ENCODE peak calls at places on chromosome 13, in seven cellular contexts. One of them, this sample, is unnamed.

GRCh38 chr13:104750377-104750776 is 1684.2 kb upstream of the SLC10A2 start:
- DNase-seq in tibial nerve: no peak
- DNase-seq in heart right ventricle: no peak
- DNase-seq in uterus: no peak
- DNase-seq in PC-9: no peak
- DNase-seq in upper lobe of right lung: no peak
- DNase-seq in testis: no peak
- DNase-seq in this sample: no peak

GRCh38 chr13:73167046-73167820 is 108.4 kb downstream of the KLF5 start:
- DNase-seq in tibial nerve: no peak
- DNase-seq in uterus: no peak
- DNase-seq in testis: no peak
- DNase-seq in upper lobe of right lung: no peak
- DNase-seq in heart right ventricle: no peak
- DNase-seq in PC-9: no peak
- DNase-seq in this sample: no peak

GRCh38 chr13:41917641-41918040 is 43.3 kb downstream of the VWA8 start:
- DNase-seq in uterus: no peak
- DNase-seq in PC-9: no peak
- DNase-seq in tibial nerve: no peak
- DNase-seq in testis: no peak
- DNase-seq in upper lobe of right lung: no peak
- DNase-seq in heart right ventricle: no peak
- DNase-seq in this sample: no peak

GRCh38 chr13:35378939-35379338 is 97.5 kb downstream of the MAB21L1 start:
- DNase-seq in PC-9: no peak
- DNase-seq in testis: no peak
- DNase-seq in tibial nerve: no peak
- DNase-seq in uterus: no peak
- DNase-seq in heart right ventricle: no peak
- DNase-seq in upper lobe of right lung: no peak
- DNase-seq in this sample: no peak

GRCh38 chr13:65936249-65936648 is 1293.9 kb downstream of the PCDH9 start:
- DNase-seq in uterus: no peak
- DNase-seq in tibial nerve: no peak
- DNase-seq in heart right ventricle: no peak
- DNase-seq in testis: no peak
- DNase-seq in PC-9: no peak
- DNase-seq in upper lobe of right lung: no peak
- DNase-seq in this sample: no peak

GRCh38 chr13:109243311-109243951 is 543.0 kb downstream of the IRS2 start:
- DNase-seq in testis: no peak
- DNase-seq in uterus: no peak
- DNase-seq in tibial nerve: no peak
- DNase-seq in PC-9: peak; percentile 75
- DNase-seq in upper lobe of right lung: no peak
- DNase-seq in heart right ventricle: no peak
- DNase-seq in this sample: no peak

GRCh38 chr13:90105276-90105675 is 1242.2 kb upstream of the MIR17HG start:
- DNase-seq in upper lobe of right lung: no peak
- DNase-seq in testis: no peak
- DNase-seq in PC-9: peak; percentile 64
- DNase-seq in heart right ventricle: no peak
- DNase-seq in tibial nerve: no peak
- DNase-seq in uterus: no peak
- DNase-seq in this sample: no peak

GRCh38 chr13:51797664-51798488 is 6.1 kb downstream of the DHRS12 start:
- DNase-seq in tibial nerve: no peak
- DNase-seq in uterus: peak; percentile 65
- DNase-seq in PC-9: peak; percentile 66
- DNase-seq in upper lobe of right lung: no peak
- DNase-seq in testis: peak; percentile 69
- DNase-seq in heart right ventricle: no peak
- DNase-seq in this sample: no peak

GRCh38 chr13:30743319-30744055 is 8.1 kb downstream of the ALOX5AP start:
- DNase-seq in PC-9: peak; percentile 59
- DNase-seq in testis: peak; percentile 71
- DNase-seq in uterus: peak; percentile 81
- DNase-seq in heart right ventricle: no peak
- DNase-seq in tibial nerve: no peak
- DNase-seq in upper lobe of right lung: no peak
- DNase-seq in this sample: peak; percentile 89

GRCh38 chr13:94073006-94073744 is 406.3 kb downstream of the DCT start:
- DNase-seq in upper lobe of right lung: no peak
- DNase-seq in tibial nerve: no peak
- DNase-seq in heart right ventricle: no peak
- DNase-seq in PC-9: no peak
- DNase-seq in testis: no peak
- DNase-seq in uterus: no peak
- DNase-seq in this sample: no peak

GRCh38 chr13:23969672-23970071 is 72.4 kb upstream of the C1QTNF9B start:
- DNase-seq in heart right ventricle: no peak
- DNase-seq in PC-9: no peak
- DNase-seq in upper lobe of right lung: no peak
- DNase-seq in tibial nerve: no peak
- DNase-seq in uterus: no peak
- DNase-seq in testis: no peak
- DNase-seq in this sample: peak; percentile 34

GRCh38 chr13:24727731-24728601 is 36.0 kb upstream of the RNF17 start:
- DNase-seq in upper lobe of right lung: no peak
- DNase-seq in heart right ventricle: no peak
- DNase-seq in uterus: no peak
- DNase-seq in PC-9: peak; percentile 51
- DNase-seq in tibial nerve: no peak
- DNase-seq in testis: peak; percentile 81
- DNase-seq in this sample: peak; percentile 62

GRCh38 chr13:33125821-33126570 is 109.8 kb downstream of the KL start:
- DNase-seq in uterus: peak; percentile 86
- DNase-seq in testis: peak; percentile 82
- DNase-seq in tibial nerve: peak; percentile 53
- DNase-seq in PC-9: peak; percentile 73
- DNase-seq in upper lobe of right lung: no peak
- DNase-seq in heart right ventricle: peak; percentile 41
- DNase-seq in this sample: peak; percentile 90

GRCh38 chr13:25771208-25771607 is 280.6 kb downstream of the SHISA2 start:
- DNase-seq in tibial nerve: no peak
- DNase-seq in uterus: no peak
- DNase-seq in heart right ventricle: no peak
- DNase-seq in PC-9: no peak
- DNase-seq in upper lobe of right lung: no peak
- DNase-seq in testis: no peak
- DNase-seq in this sample: no peak

GRCh38 chr13:79295906-79296564 is 110.0 kb downstream of the RBM26 start:
- DNase-seq in heart right ventricle: no peak
- DNase-seq in uterus: no peak
- DNase-seq in upper lobe of right lung: no peak
- DNase-seq in PC-9: no peak
- DNase-seq in tibial nerve: no peak
- DNase-seq in testis: no peak
- DNase-seq in this sample: no peak

DNA sequence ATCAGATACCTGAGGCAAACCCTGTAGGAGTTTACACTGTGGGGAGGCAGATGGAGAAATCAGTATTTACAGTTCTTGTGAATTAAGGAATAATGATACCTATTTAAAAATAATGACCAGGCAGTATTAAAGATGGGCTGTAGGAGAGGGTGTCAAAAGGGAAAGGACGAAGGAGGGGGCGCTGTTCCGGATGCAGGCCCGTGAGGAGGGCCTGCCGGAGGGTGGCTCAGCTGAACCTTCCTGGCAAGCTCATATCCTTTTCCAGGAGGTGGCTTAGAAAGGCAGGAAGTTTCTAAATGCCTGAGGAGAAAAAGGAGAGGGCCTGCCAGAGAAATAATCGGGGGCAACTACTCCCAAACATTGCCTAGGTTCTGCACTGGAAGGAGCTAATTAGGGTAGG is 46.6 kb downstream of the MBNL2 start:
- DNase-seq in testis: no peak
- DNase-seq in heart right ventricle: no peak
- DNase-seq in tibial nerve: no peak
- DNase-seq in uterus: no peak
- DNase-seq in PC-9: no peak
- DNase-seq in upper lobe of right lung: no peak
- DNase-seq in this sample: peak; percentile 56
- TF ChIP-seq CTCF in testis: no peak
- TF ChIP-seq CTCF in heart right ventricle: no peak
- TF ChIP-seq CTCF in tibial nerve: no peak
- TF ChIP-seq CTCF in uterus: no peak
- TF ChIP-seq CTCF in PC-9: no peak
- TF ChIP-seq CTCF in upper lobe of right lung: no peak
- TF ChIP-seq CTCF in this sample: peak; percentile 22

DNA sequence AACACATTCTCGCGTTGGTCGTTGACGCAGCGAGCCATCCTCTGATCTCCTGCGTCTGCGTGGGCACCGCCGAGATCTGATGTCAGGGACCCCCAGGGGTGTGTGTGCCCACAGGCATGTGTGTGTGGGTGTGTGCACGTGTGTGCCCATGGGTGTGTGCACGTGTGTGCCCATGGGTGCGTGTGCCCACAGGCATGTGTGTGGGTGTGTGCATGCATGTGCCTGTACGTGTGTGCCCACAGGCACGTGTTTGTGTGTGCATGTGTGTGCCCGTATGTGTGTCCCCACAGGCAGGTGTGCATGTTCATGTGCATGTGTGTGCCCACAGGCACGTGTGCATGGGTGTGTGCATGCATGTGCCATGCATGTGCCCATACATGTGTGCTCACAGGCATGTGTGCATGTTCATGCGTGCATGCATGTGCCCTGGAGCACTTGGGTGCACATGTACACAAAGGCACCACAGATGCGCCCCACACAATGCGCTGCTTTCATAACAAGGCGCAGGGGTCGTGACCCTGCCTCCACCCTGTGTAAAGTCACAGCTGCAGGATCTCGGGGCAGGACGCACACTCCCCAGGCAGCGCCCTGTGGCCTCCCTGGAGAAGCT is 77.5 kb downstream of the RASA3 start:
- DNase-seq in PC-9: no peak
- DNase-seq in uterus: no peak
- DNase-seq in tibial nerve: no peak
- DNase-seq in upper lobe of right lung: no peak
- DNase-seq in testis: no peak
- DNase-seq in heart right ventricle: no peak
- DNase-seq in this sample: no peak
- H3K27ac ChIP-seq in PC-9: no peak overlapping the region
- H3K27ac ChIP-seq in uterus: no peak overlapping the region
- H3K27ac ChIP-seq in tibial nerve: no peak overlapping the region
- H3K27ac ChIP-seq in upper lobe of right lung: no peak overlapping the region
- H3K27ac ChIP-seq in testis: no peak overlapping the region
- H3K27ac ChIP-seq in heart right ventricle: no peak overlapping the region
- H3K27ac ChIP-seq in this sample: no peak overlapping the region

GRCh38 chr13:98632971-98633370 is 56.1 kb upstream of the STK24 start:
- DNase-seq in uterus: no peak
- DNase-seq in upper lobe of right lung: no peak
- DNase-seq in heart right ventricle: no peak
- DNase-seq in PC-9: no peak
- DNase-seq in testis: no peak
- DNase-seq in tibial nerve: no peak
- DNase-seq in this sample: no peak
- H3K4me3 ChIP-seq in uterus: no peak overlapping the region
- H3K4me3 ChIP-seq in upper lobe of right lung: no peak overlapping the region
- H3K4me3 ChIP-seq in heart right ventricle: no peak overlapping the region
- H3K4me3 ChIP-seq in PC-9: no peak overlapping the region
- H3K4me3 ChIP-seq in testis: no peak overlapping the region
- H3K4me3 ChIP-seq in tibial nerve: no peak overlapping the region
- H3K4me3 ChIP-seq in this sample: no peak overlapping the region

DNA sequence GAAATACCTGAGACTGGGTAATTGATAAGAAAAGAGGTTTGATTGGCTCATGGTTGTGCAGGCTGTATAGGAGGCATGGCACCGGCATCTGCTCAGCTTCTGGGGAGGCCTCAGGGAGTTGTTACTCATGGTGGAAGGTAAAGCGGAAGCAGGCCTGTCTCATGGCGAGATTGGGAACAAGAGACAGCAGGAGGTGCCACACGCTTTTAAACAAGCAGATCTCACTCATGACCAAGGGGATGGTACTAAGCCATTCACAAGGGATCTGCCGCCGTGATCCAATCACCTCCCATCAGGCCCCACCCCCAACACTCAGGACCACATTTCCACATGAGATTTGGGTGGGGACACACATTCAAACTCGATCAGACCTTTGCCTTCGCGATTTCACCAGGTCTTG is 86.2 kb downstream of the ANKRD10 start:
- DNase-seq in heart right ventricle: no peak
- DNase-seq in tibial nerve: no peak
- DNase-seq in uterus: no peak
- DNase-seq in PC-9: no peak
- DNase-seq in testis: no peak
- DNase-seq in upper lobe of right lung: no peak
- DNase-seq in this sample: no peak
- TF ChIP-seq CTCF in heart right ventricle: no peak
- TF ChIP-seq CTCF in tibial nerve: no peak
- TF ChIP-seq CTCF in uterus: no peak
- TF ChIP-seq CTCF in PC-9: no peak
- TF ChIP-seq CTCF in testis: no peak
- TF ChIP-seq CTCF in upper lobe of right lung: no peak
- TF ChIP-seq CTCF in this sample: no peak

This sample was measured in right atrium auricular region.